ENCODE peak calls at places on chromosomes 16 and 17, in eight cellular contexts. Q, Z, W, N, U, J, C and R are unnamed samples.

GRCh38 chr16:80902306-80903154 is 98.1 kb upstream of the CDYL2 start:
- DNase-seq in W (no peak), N (no peak), U (no peak), C (no peak), Z (no peak), Q (no peak), J (no peak), R (peak)

GRCh38 chr17:82371333-82372062 is at the start of gene UTS2R:
- DNase-seq in J (no peak), C (no peak), W (peak), Z (no peak), N (no peak), Q (no peak), U (no peak), R (no peak)

GRCh38 chr16:47777191-47777590 is 316.1 kb downstream of the PHKB start:
- DNase-seq in N (no peak), C (no peak), Z (no peak), J (no peak), U (no peak), W (no peak), Q (no peak), R (no peak)

GRCh38 chr16:15415411-15416070 is 18.8 kb upstream of the BMERB1 start:
- DNase-seq in W (no peak), Q (no peak), N (no peak), U (no peak), C (no peak), J (no peak), Z (no peak), R (no peak)

GRCh38 chr17:75652934-75653549 is 13.9 kb downstream of the RECQL5 start:
- DNase-seq in C (no peak), Z (no peak), N (no peak), Q (no peak), J (peak), U (no peak), W (no peak), R (no peak)

GRCh38 chr17:12977008-12977751 is 40.6 kb downstream of the ELAC2 start:
- DNase-seq in U (no peak), J (no peak), Z (no peak), Q (no peak), N (no peak), W (no peak), C (no peak), R (no peak)

GRCh38 chr16:2308089-2308962 is 32.2 kb downstream of the ABCA3 start:
- DNase-seq in Q (no peak), C (no peak), J (no peak), N (no peak), Z (no peak), U (no peak), W (no peak), R (no peak)

GRCh38 chr17:76202516-76202915 is 37.8 kb downstream of the RNF157 start:
- DNase-seq in J (no peak), C (no peak), U (no peak), N (no peak), W (no peak), Z (no peak), Q (no peak), R (no peak)

GRCh38 chr17:27423651-27424050 is 32.6 kb upstream of the KSR1 start:
- DNase-seq in U (no peak), Z (no peak), N (no peak), J (no peak), Q (no peak), C (no peak), W (no peak), R (no peak)

GRCh38 chr17:83052241-83052564 is 27.2 kb upstream of the METRNL start:
- DNase-seq in W (no peak), J (no peak), U (no peak), Z (no peak), C (no peak), N (no peak), Q (no peak), R (no peak)

GRCh38 chr16:66832661-66833305 is 2.0 kb upstream of the NAE1 start:
- DNase-seq in J (no peak), C (no peak), Q (no peak), U (no peak), W (no peak), Z (no peak), N (no peak), R (no peak)

GRCh38 chr17:6521636-6522035 is 34.7 kb downstream of the PITPNM3 start:
- DNase-seq in N (no peak), C (no peak), U (no peak), Z (no peak), J (no peak), Q (no peak), W (no peak), R (no peak)

GRCh38 chr17:58172369-58173071 is 5.7 kb downstream of the OR4D2 start:
- DNase-seq in Z (no peak), C (no peak), Q (no peak), J (peak), W (no peak), N (no peak), U (no peak), R (no peak)

GRCh38 chr17:15947331-15947730 is 2.4 kb downstream of the ADORA2B start:
- DNase-seq in C (no peak), Q (no peak), Z (no peak), N (no peak), U (no peak), W (no peak), J (no peak), R (no peak)

GRCh38 chr16:48318630-48319029 is 66.6 kb downstream of the SIAH1 start:
- DNase-seq in C (no peak), W (no peak), U (no peak), J (no peak), Z (no peak), N (peak), Q (no peak), R (no peak)

GRCh38 chr17:35795007-35795870 is at the start of gene MMP28:
- DNase-seq in J (peak), U (peak), Z (no peak), N (no peak), W (no peak), C (no peak), Q (peak), R (peak)

GRCh38 chr17:75832164-75832651 is 12.0 kb downstream of the UNC13D start:
- DNase-seq in W (no peak), Q (peak), J (no peak), N (no peak), U (no peak), C (peak), Z (no peak), R (peak)

GRCh38 chr17:29133146-29133713 is 47.0 kb downstream of the MYO18A start:
- DNase-seq in W (no peak), Q (no peak), N (peak), U (no peak), Z (no peak), J (peak), C (peak), R (peak)

GRCh38 chr17:50118828-50119218 is 11.1 kb downstream of the SAMD14 start:
- DNase-seq in N (no peak), J (no peak), W (no peak), C (no peak), Z (no peak), U (no peak), Q (no peak), R (no peak)

GRCh38 chr17:62165378-62165722 is 100.3 kb upstream of the MED13 start:
- DNase-seq in Z (no peak), J (no peak), C (no peak), U (no peak), Q (no peak), N (no peak), W (no peak), R (no peak)

GRCh38 chr16:63129411-63130125 is 1093.3 kb upstream of the CDH8 start:
- DNase-seq in Q (no peak), U (no peak), N (no peak), J (no peak), Z (no peak), W (no peak), C (no peak), R (no peak)

GRCh38 chr16:15757630-15758251 is 99.1 kb downstream of the MYH11 start:
- DNase-seq in U (no peak), C (no peak), J (no peak), N (no peak), Q (no peak), W (no peak), Z (no peak), R (no peak)

GRCh38 chr17:36072431-36073121 is 8.5 kb downstream of the CCL18 start:
- DNase-seq in N (peak), J (peak), U (peak), W (no peak), Z (no peak), Q (peak), C (no peak), R (peak)

GRCh38 chr16:70804153-70804728 is 3.3 kb upstream of the VAC14 start:
- DNase-seq in Z (no peak), N (no peak), Q (no peak), J (no peak), C (no peak), W (no peak), U (no peak), R (no peak)

GRCh38 chr16:1564325-1564724 is 30.9 kb downstream of the TMEM204 start:
- DNase-seq in W (no peak), N (no peak), C (no peak), U (no peak), J (no peak), Z (no peak), Q (no peak), R (no peak)

GRCh38 chr17:3474212-3474611 is 1.6 kb upstream of the ASPA start:
- DNase-seq in C (no peak), Z (no peak), Q (no peak), J (peak), W (no peak), N (no peak), U (no peak), R (no peak)

GRCh38 chr16:31182391-31182790 is 2.5 kb downstream of the FUS start:
- DNase-seq in N (no peak), J (no peak), Z (no peak), W (no peak), U (no peak), C (no peak), Q (no peak), R (no peak)

GRCh38 chr16:73206306-73206705 is 158.4 kb upstream of the ZFHX3 start:
- DNase-seq in U (no peak), J (no peak), Q (no peak), W (no peak), C (no peak), Z (no peak), N (no peak), R (no peak)

GRCh38 chr17:17732892-17733670 is 51.8 kb downstream of the RAI1 start:
- DNase-seq in Z (no peak), Q (peak), C (no peak), J (no peak), W (no peak), U (no peak), N (no peak), R (no peak)

GRCh38 chr17:50785942-50786570 is 18.7 kb upstream of the ANKRD40CL start:
- DNase-seq in W (peak), N (no peak), Q (peak), U (peak), J (no peak), Z (no peak), C (peak), R (peak)

GRCh38 chr17:46194393-46195216 is 1.4 kb upstream of the KANSL1 start:
- DNase-seq in Q (no peak), Z (no peak), W (no peak), U (no peak), N (no peak), C (no peak), J (peak), R (peak)

GRCh38 chr17:46195217-46195855 is 2.1 kb upstream of the KANSL1 start:
- DNase-seq in W (no peak), J (no peak), Z (no peak), U (no peak), Q (no peak), C (no peak), N (no peak), R (no peak)

GRCh38 chr17:46193246-46193625 is at the start of gene KANSL1:
- DNase-seq in U (peak), J (peak), C (peak), W (peak), Q (peak), Z (peak), N (peak), R (peak)

GRCh38 chr17:46192484-46193245 is 564 bp downstream of the KANSL1 start:
- DNase-seq in N (peak), U (peak), J (peak), C (peak), W (peak), Z (no peak), Q (peak), R (peak)

DNA sequence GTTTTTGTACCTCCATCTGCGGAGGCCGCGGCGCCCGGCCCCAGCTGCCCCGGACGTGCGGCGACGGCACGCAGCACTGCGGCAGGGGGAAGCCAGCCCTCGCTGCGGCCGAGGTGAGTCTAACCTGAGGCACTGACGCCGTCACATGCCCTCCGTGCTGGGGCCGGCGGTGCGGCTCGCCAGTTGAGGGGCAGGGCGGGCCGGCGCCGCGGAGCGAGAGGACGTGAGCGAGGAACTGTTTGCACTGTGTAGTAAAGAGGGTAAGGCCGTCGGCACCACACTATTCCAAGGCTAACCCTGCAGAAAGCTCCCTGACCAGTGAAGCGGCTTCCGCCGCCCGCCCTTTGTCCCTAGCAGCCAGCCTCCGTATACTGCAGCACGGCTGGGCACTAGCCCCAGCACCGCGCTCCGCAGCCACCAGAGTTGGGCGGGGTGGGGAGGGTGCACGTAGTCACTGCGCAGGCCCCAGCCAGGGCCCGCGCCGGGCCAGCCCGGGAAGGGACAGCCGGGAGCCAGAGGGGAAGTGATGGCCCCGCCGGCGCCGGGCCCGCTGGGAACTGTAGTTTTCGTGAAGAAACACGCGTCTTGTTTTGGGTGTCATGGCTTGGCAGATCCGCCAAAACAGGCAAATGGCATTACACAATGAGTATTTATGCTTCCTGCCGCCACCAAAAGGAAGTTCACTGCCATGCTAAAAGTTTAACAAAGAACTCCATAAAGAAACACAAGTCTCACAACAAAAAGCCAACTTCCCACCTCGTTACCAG is 580 bp upstream of the KANSL1 start:
- DNase-seq in J (peak), W (peak), Z (peak), N (peak), U (peak), C (peak), Q (peak), R (peak)
- TF ChIP-seq POLR2A in J (peak), W (no peak), Z (peak), N (no peak), U (peak), C (peak), Q (peak), R (peak)

GRCh38 chr17:7716901-7717755 is at the start of gene DNAH2:
- DNase-seq in J (peak), Q (peak), U (peak), Z (no peak), N (peak), W (peak), C (peak), R (peak)
- TF ChIP-seq CTCF in J (peak), Q (peak), U (peak), Z (peak), N (peak), W (peak), C (peak), R (peak)

GRCh38 chr16:28974437-28975157 is at the start of gene SPNS1:
- DNase-seq in Q (peak), Z (peak), W (peak), J (peak), N (peak), C (peak), U (peak), R (peak)
- TF ChIP-seq POLR2A in Q (no peak), Z (peak), W (peak), J (peak), N (no peak), C (peak), U (no peak), R (no peak)

GRCh38 chr16:77781091-77781490 is 7.3 kb upstream of the VAT1L start:
- DNase-seq in Z (no peak), C (no peak), J (no peak), W (no peak), U (no peak), N (no peak), Q (no peak), R (no peak)

GRCh38 chr16:77785365-77785764 is 3.0 kb upstream of the VAT1L start:
- DNase-seq in N (no peak), W (no peak), Z (no peak), U (no peak), J (no peak), Q (no peak), C (no peak), R (no peak)

GRCh38 chr16:77780378-77780837 is 8.0 kb upstream of the VAT1L start:
- DNase-seq in N (no peak), U (no peak), Z (no peak), C (peak), Q (no peak), W (no peak), J (peak), R (peak)

GRCh38 chr16:77784441-77785356 is 3.7 kb upstream of the VAT1L start:
- DNase-seq in Z (no peak), N (no peak), J (no peak), U (no peak), W (no peak), C (no peak), Q (no peak), R (no peak)

DNA sequence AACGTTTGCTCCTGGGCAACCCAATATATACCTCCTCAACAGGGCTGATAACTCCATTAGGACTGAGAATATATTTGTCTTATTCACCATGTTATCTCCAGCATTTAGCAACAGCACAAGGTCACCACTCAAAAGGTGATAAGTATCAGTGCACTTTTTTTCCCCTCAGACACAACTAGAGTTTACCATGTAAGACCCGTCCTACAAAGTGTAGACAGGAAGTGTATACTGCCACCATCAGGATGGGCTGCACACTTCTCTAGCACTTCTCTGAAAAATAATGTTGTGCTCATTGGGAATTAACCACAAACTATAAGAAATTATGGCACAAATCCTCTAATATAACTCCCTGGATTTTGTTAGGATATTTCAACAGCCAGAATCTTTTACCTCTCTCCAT is 5.7 kb upstream of the VAT1L start:
- DNase-seq in Q (no peak), C (no peak), N (no peak), U (no peak), W (no peak), J (no peak), Z (no peak), R (no peak)
- TF ChIP-seq CTCF in Q (no peak), C (no peak), N (peak), U (peak), W (no peak), J (no peak), Z (no peak), R (peak)

GRCh38 chr17:1810450-1811103 is 19.1 kb downstream of the SMYD4 start:
- DNase-seq in N (no peak), Q (no peak), J (no peak), Z (no peak), C (no peak), U (no peak), W (no peak), R (no peak)
- TF ChIP-seq POLR2A in N (no peak), Q (no peak), J (no peak), Z (no peak), C (no peak), U (no peak), W (no peak), R (no peak)

GRCh38 chr16:29230671-29231091 is 175.8 kb downstream of the NPIPB11 start:
- DNase-seq in U (no peak), N (no peak), W (no peak), Q (no peak), J (no peak), C (no peak), Z (no peak), R (no peak)
- TF ChIP-seq CTCF in U (no peak), N (no peak), W (no peak), Q (no peak), J (no peak), C (no peak), Z (no peak), R (no peak)

GRCh38 chr16:78893340-78893739 is 707.2 kb downstream of the MAF start:
- DNase-seq in J (no peak), U (no peak), W (no peak), Z (no peak), N (no peak), Q (no peak), C (no peak), R (no peak)
- TF ChIP-seq POLR2A in J (no peak), U (no peak), W (no peak), Z (no peak), N (no peak), Q (no peak), C (no peak), R (no peak)

DNA sequence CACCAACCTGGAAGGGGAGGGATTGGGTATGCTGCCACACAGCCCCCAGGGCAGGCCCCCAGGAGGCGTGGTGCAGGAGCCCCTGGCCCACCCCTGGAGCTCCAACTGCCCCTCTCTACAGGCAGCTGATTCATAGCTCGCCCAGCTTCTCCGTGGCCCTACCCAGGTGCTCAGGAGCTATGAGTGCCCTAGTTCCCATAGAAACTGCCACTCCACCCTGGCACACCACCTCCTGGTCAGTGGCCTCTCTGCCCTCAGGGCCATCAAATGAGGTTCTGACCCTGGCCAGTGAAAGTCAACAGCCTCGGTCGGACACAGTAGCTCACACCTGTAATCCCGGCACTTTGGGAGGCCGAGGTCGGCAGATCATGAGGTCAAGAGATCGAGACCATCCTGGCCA is 18.0 kb downstream of the CNGB1 start:
- DNase-seq in Z (no peak), Q (no peak), W (no peak), C (no peak), N (no peak), J (no peak), U (no peak), R (no peak)
- TF ChIP-seq CTCF in Z (no peak), Q (no peak), W (no peak), C (no peak), N (no peak), J (no peak), U (no peak), R (no peak)

GRCh38 chr17:79796570-79797491 is at the start of gene CBX8:
- DNase-seq in Z (peak), C (peak), Q (peak), N (peak), W (peak), J (peak), U (peak), R (peak)
- TF ChIP-seq POLR2A in Z (peak), C (peak), Q (no peak), N (no peak), W (no peak), J (peak), U (no peak), R (no peak)